ENCODE peak calls at places on chromosomes 2 and 18, in eight cellular contexts. One of them, this sample, is unnamed.

GRCh38 chr2:166637051-166637450 is 143.0 kb upstream of the SCN7A start:
- DNase-seq in A549: no peak
- DNase-seq in NCI-H524: no peak
- DNase-seq in iris pigment epithelial cell: no peak
- DNase-seq in ELR: no peak
- DNase-seq in effector memory CD4-positive, alpha-beta T cell: no peak
- DNase-seq in HCEC 1CT: peak; percentile 20
- DNase-seq in K562: no peak
- DNase-seq in this sample: no peak

GRCh38 chr2:196263181-196263747 is 91.9 kb upstream of the STK17B start:
- DNase-seq in NCI-H524: no peak
- DNase-seq in iris pigment epithelial cell: peak; percentile 84
- DNase-seq in K562: peak; percentile 19
- DNase-seq in HCEC 1CT: no peak
- DNase-seq in effector memory CD4-positive, alpha-beta T cell: no peak
- DNase-seq in A549: no peak
- DNase-seq in ELR: peak; percentile 77
- DNase-seq in this sample: peak; percentile 85

GRCh38 chr2:32627441-32627900 is 379 bp upstream of the TTC27 start:
- DNase-seq in effector memory CD4-positive, alpha-beta T cell: no peak
- DNase-seq in A549: peak; percentile 14
- DNase-seq in NCI-H524: no peak
- DNase-seq in ELR: peak; percentile 56
- DNase-seq in K562: no peak
- DNase-seq in iris pigment epithelial cell: peak; percentile 57
- DNase-seq in HCEC 1CT: peak; percentile 44
- DNase-seq in this sample: peak; percentile 59

GRCh38 chr2:237731663-237732062 is 66.9 kb upstream of the RBM44 start:
- DNase-seq in effector memory CD4-positive, alpha-beta T cell: no peak
- DNase-seq in ELR: peak; percentile 93
- DNase-seq in NCI-H524: no peak
- DNase-seq in HCEC 1CT: peak; percentile 71
- DNase-seq in iris pigment epithelial cell: peak; percentile 82
- DNase-seq in K562: no peak
- DNase-seq in A549: peak; percentile 79
- DNase-seq in this sample: peak; percentile 68

GRCh38 chr2:130327703-130328527 is 14.8 kb upstream of the IMP4 start:
- DNase-seq in NCI-H524: no peak
- DNase-seq in iris pigment epithelial cell: peak; percentile 77
- DNase-seq in A549: no peak
- DNase-seq in HCEC 1CT: no peak
- DNase-seq in effector memory CD4-positive, alpha-beta T cell: no peak
- DNase-seq in K562: peak; percentile 15
- DNase-seq in ELR: peak; percentile 78
- DNase-seq in this sample: peak; percentile 78

GRCh38 chr2:220296174-220296573 is 668.7 kb downstream of the SLC4A3 start:
- DNase-seq in K562: no peak
- DNase-seq in A549: no peak
- DNase-seq in ELR: peak; percentile 25
- DNase-seq in NCI-H524: no peak
- DNase-seq in HCEC 1CT: no peak
- DNase-seq in iris pigment epithelial cell: no peak
- DNase-seq in effector memory CD4-positive, alpha-beta T cell: no peak
- DNase-seq in this sample: no peak

GRCh38 chr18:55275042-55275897 is 312.7 kb downstream of the TCF4 start:
- DNase-seq in NCI-H524: no peak
- DNase-seq in HCEC 1CT: peak; percentile 84
- DNase-seq in A549: no peak
- DNase-seq in K562: peak; percentile 19
- DNase-seq in effector memory CD4-positive, alpha-beta T cell: no peak
- DNase-seq in ELR: peak; percentile 90
- DNase-seq in iris pigment epithelial cell: peak; percentile 73
- DNase-seq in this sample: peak; percentile 66

GRCh38 chr2:119424284-119425118 is 7.2 kb upstream of the TMEM37 start:
- DNase-seq in A549: no peak
- DNase-seq in HCEC 1CT: no peak
- DNase-seq in K562: no peak
- DNase-seq in ELR: no peak
- DNase-seq in NCI-H524: no peak
- DNase-seq in iris pigment epithelial cell: no peak
- DNase-seq in effector memory CD4-positive, alpha-beta T cell: no peak
- DNase-seq in this sample: no peak

GRCh38 chr18:5276947-5277346 is 18.6 kb downstream of the ZBTB14 start:
- DNase-seq in NCI-H524: no peak
- DNase-seq in HCEC 1CT: no peak
- DNase-seq in ELR: no peak
- DNase-seq in K562: no peak
- DNase-seq in A549: no peak
- DNase-seq in effector memory CD4-positive, alpha-beta T cell: no peak
- DNase-seq in iris pigment epithelial cell: no peak
- DNase-seq in this sample: no peak

GRCh38 chr2:7057865-7058400 is 140.7 kb downstream of the RNF144A start:
- DNase-seq in effector memory CD4-positive, alpha-beta T cell: no peak
- DNase-seq in K562: no peak
- DNase-seq in NCI-H524: no peak
- DNase-seq in HCEC 1CT: no peak
- DNase-seq in iris pigment epithelial cell: peak; percentile 12
- DNase-seq in ELR: no peak
- DNase-seq in A549: no peak
- DNase-seq in this sample: no peak

GRCh38 chr2:53234548-53234903 is 533.1 kb upstream of the CHAC2 start:
- DNase-seq in NCI-H524: no peak
- DNase-seq in K562: no peak
- DNase-seq in A549: no peak
- DNase-seq in HCEC 1CT: peak; percentile 55
- DNase-seq in effector memory CD4-positive, alpha-beta T cell: no peak
- DNase-seq in iris pigment epithelial cell: peak; percentile 34
- DNase-seq in ELR: no peak
- DNase-seq in this sample: no peak

GRCh38 chr18:57807336-57808117 is 4.4 kb upstream of the ATP8B1 start:
- DNase-seq in K562: no peak
- DNase-seq in HCEC 1CT: peak; percentile 88
- DNase-seq in iris pigment epithelial cell: peak; percentile 43
- DNase-seq in effector memory CD4-positive, alpha-beta T cell: no peak
- DNase-seq in NCI-H524: no peak
- DNase-seq in ELR: peak; percentile 71
- DNase-seq in A549: no peak
- DNase-seq in this sample: no peak

GRCh38 chr2:116487336-116487735 is 1327.2 kb upstream of the DDX18 start:
- DNase-seq in effector memory CD4-positive, alpha-beta T cell: no peak
- DNase-seq in ELR: no peak
- DNase-seq in NCI-H524: no peak
- DNase-seq in HCEC 1CT: no peak
- DNase-seq in A549: no peak
- DNase-seq in K562: no peak
- DNase-seq in iris pigment epithelial cell: no peak
- DNase-seq in this sample: no peak

GRCh38 chr2:201631041-201631440 is 12.3 kb downstream of the TMEM237 start:
- DNase-seq in A549: no peak
- DNase-seq in effector memory CD4-positive, alpha-beta T cell: no peak
- DNase-seq in ELR: no peak
- DNase-seq in iris pigment epithelial cell: no peak
- DNase-seq in K562: no peak
- DNase-seq in HCEC 1CT: no peak
- DNase-seq in NCI-H524: peak; percentile 58
- DNase-seq in this sample: no peak

This sample was measured in brain microvascular endothelial cell.